ENCODE peak calls at places on chromosomes 5 and 9, in eight cellular contexts. V is OCI-LY7, U is hepatocyte, W is mesenchymal stem cell, L is mammary epithelial cell, H is neural progenitor cell, R is IMR-90, T is Karpas-422. B is an unnamed sample.
A peak's percentile ranks its signal among the peaks of the same experiment; 100 is the strongest.

GRCh38 chr9:127524373-127524772 is 73.1 kb downstream of the LRSAM1 start:
- DNase-seq in L (no peak), R (peak; percentile 56), W (peak; percentile 73), H (peak; percentile 64), V (no peak), T (no peak), U (no peak), B (no peak)

GRCh38 chr5:181187500-181188213 is 17.3 kb downstream of the TRIM7 start:
- DNase-seq in L (peak; percentile 83), V (peak; percentile 75), U (peak; percentile 89), R (peak; percentile 80), H (peak; percentile 84), W (peak; percentile 91), T (peak; percentile 81), B (peak; percentile 93)

GRCh38 chr9:137241490-137242328 is 622 bp downstream of the TUBB4B start:
- DNase-seq in L (peak; percentile 69), U (peak; percentile 79), V (peak; percentile 55), H (peak; percentile 67), T (peak; percentile 64), W (peak; percentile 17), R (peak; percentile 32), B (peak; percentile 58)

GRCh38 chr9:22528485-22528884 is 81.9 kb downstream of the DMRTA1 start:
- DNase-seq in L (no peak), U (peak; percentile 8), R (peak; percentile 24), W (peak; percentile 11), T (peak; percentile 50), V (peak; percentile 77), H (peak; percentile 46), B (peak; percentile 53)

GRCh38 chr9:124263158-124263557 is 5.4 kb downstream of the NEK6 start:
- DNase-seq in L (no peak), V (no peak), W (no peak), H (no peak), T (peak; percentile 64), U (no peak), R (no peak), B (no peak)

GRCh38 chr9:85569988-85570387 is 171.8 kb downstream of the AGTPBP1 start:
- DNase-seq in W (peak; percentile 68), T (no peak), L (peak; percentile 68), U (peak; percentile 4), R (peak; percentile 63), V (no peak), H (no peak), B (peak; percentile 10)

GRCh38 chr9:105413486-105414068 is 34.3 kb upstream of the FSD1L start:
- DNase-seq in H (peak; percentile 68), L (peak; percentile 35), R (peak; percentile 53), V (no peak), U (peak; percentile 45), W (peak; percentile 48), T (no peak), B (peak; percentile 37)

GRCh38 chr9:26054600-26055516 is 376.6 kb upstream of the TUSC1 start:
- DNase-seq in U (no peak), T (no peak), L (no peak), W (peak; percentile 30), R (no peak), V (no peak), H (no peak), B (peak; percentile 50)

GRCh38 chr5:143569213-143569663 is 165.8 kb upstream of the NR3C1 start:
- DNase-seq in T (no peak), W (no peak), L (no peak), U (no peak), V (no peak), R (peak; percentile 78), H (no peak), B (no peak)

GRCh38 chr9:120928015-120928719 is 1.6 kb upstream of the TRAF1 start:
- DNase-seq in V (peak; percentile 47), W (peak; percentile 65), U (peak; percentile 55), R (no peak), T (peak; percentile 76), H (peak; percentile 39), L (no peak), B (no peak)

GRCh38 chr5:84249918-84250635 is 134.6 kb downstream of the EDIL3 start:
- DNase-seq in W (peak; percentile 85), T (no peak), R (peak; percentile 79), V (no peak), U (peak; percentile 7), H (peak; percentile 73), L (no peak), B (peak; percentile 84)

GRCh38 chr9:128552744-128553221 is 396 bp downstream of the SPTAN1 start:
- DNase-seq in L (no peak), R (no peak), H (peak; percentile 86), V (peak; percentile 68), U (peak; percentile 79), T (peak; percentile 81), W (no peak), B (peak; percentile 14)

GRCh38 chr9:129278391-129279237 is 100.6 kb upstream of the IER5L start:
- DNase-seq in H (peak; percentile 25), V (peak; percentile 43), R (no peak), U (no peak), L (peak; percentile 90), T (no peak), W (no peak), B (peak; percentile 81)

GRCh38 chr9:20562051-20562450 is 60.2 kb downstream of the MLLT3 start:
- DNase-seq in W (peak; percentile 10), U (no peak), H (no peak), T (no peak), V (no peak), R (peak; percentile 26), L (no peak), B (no peak)

GRCh38 chr9:3040761-3041160 is 196.9 kb upstream of the PUM3 start:
- DNase-seq in T (no peak), R (no peak), L (no peak), H (no peak), W (no peak), U (no peak), V (no peak), B (no peak)

GRCh38 chr9:89872426-89872912 is 267.7 kb downstream of the GADD45G start:
- DNase-seq in W (no peak), L (no peak), R (no peak), U (no peak), H (no peak), T (no peak), V (no peak), B (no peak)

GRCh38 chr9:133163559-133164208 is at the start of gene GBGT1:
- DNase-seq in R (no peak), U (peak; percentile 63), L (no peak), T (peak; percentile 78), V (peak; percentile 48), H (peak; percentile 82), W (peak; percentile 72), B (no peak)

GRCh38 chr9:133161542-133161950 is 2.2 kb downstream of the GBGT1 start:
- DNase-seq in V (no peak), H (no peak), R (no peak), T (no peak), W (no peak), L (no peak), U (no peak), B (no peak)

GRCh38 chr9:133162802-133163558 is 734 bp downstream of the GBGT1 start:
- DNase-seq in W (no peak), H (peak; percentile 28), V (no peak), R (no peak), U (no peak), L (no peak), T (no peak), B (no peak)

GRCh38 chr9:133166392-133166791 is 2.7 kb upstream of the GBGT1 start:
- DNase-seq in L (no peak), W (no peak), R (no peak), T (no peak), U (no peak), H (no peak), V (no peak), B (no peak)

DNA sequence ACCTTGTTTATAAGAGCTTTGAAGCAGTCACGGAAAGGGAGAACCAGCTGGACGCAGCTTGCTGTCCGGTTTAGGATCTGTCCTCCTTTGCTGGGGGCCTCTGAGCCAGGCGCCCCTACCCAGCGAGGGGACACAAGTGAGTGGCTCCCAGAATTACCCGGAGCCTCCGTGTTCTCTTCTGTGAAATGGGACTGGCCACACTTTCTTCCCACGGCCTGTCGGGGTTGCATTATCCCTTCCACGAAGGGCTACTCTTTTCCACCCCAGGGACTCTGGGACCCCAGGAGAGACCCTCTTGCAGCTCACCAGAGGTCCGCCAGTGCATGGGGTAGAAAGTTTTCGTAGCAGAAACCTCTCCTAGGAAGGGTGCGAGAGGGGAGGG is 486 bp upstream of the GBGT1 start:
- DNase-seq in W (no peak), H (no peak), T (no peak), V (no peak), L (no peak), U (peak; percentile 7), R (no peak), B (no peak)
- H2AFZ ChIP-seq in W (no peak overlapping the region), H (peak overlapping the region; percentile 89), T (peak overlapping the region; percentile 61), V (peak overlapping the region; percentile 36), L (peak overlapping the region; percentile 87), U (peak overlapping the region; percentile 99), R (peak overlapping the region; percentile 88), B (no peak overlapping the region)

DNA sequence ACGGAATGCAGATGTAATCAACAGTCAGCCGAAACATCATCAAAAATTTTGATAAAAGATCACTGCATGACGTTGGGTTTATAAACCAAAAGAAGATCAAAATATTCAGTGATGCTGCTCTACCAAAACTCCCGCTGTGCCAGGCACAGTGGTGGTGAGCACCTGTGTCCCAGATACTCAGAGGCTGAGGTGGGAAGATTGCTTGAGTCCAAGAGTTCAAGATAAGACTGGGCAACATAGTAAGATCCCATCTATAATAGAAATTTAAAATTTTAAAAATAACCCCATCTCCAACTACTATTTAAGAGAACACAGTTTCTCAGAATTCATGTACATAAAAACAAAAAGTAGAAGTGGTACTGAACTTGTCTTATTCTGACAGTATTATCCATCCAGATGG is 3.8 kb downstream of the LMAN2 start:
- DNase-seq in U (no peak), T (no peak), H (no peak), R (no peak), W (no peak), V (no peak), L (no peak), B (no peak)
- H2AFZ ChIP-seq in U (no peak overlapping the region), T (no peak overlapping the region), H (no peak overlapping the region), R (no peak overlapping the region), W (no peak overlapping the region), V (no peak overlapping the region), L (no peak overlapping the region), B (no peak overlapping the region)

DNA sequence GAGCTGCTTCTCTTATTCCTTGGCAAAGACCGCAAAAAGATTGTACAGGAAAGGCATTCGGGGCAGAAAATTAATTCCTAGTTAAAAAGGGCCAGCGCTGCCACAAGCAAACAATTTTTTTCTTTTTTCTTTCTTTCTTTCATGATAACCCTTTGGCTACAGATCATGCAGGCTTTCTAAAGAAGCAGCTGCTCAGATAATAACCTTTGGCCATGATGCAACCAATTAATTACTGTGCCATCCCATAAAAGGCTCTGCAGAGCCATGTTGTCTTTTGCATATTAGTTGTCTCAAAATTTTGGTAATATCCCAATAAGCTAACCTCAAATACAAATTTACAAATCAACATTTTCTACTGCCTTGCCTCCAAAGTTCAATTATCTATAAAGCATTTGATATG is 758.4 kb upstream of the SEMA6A start:
- DNase-seq in V (no peak), U (no peak), R (no peak), T (no peak), W (no peak), H (no peak), L (no peak), B (no peak)
- H2AFZ ChIP-seq in V (no peak overlapping the region), U (no peak overlapping the region), R (no peak overlapping the region), T (no peak overlapping the region), W (no peak overlapping the region), H (no peak overlapping the region), L (no peak overlapping the region), B (no peak overlapping the region)

GRCh38 chr5:176630681-176631222 is 277 bp downstream of the EIF4E1B start:
- DNase-seq in V (peak; percentile 19), H (no peak), L (no peak), W (no peak), T (no peak), R (no peak), U (no peak), B (no peak)
- H2AFZ ChIP-seq in V (peak overlapping the region; percentile 97), H (no peak overlapping the region), L (peak overlapping the region; percentile 61), W (no peak overlapping the region), T (no peak overlapping the region), R (peak overlapping the region; percentile 82), U (peak overlapping the region; percentile 66), B (peak overlapping the region; percentile 69)

GRCh38 chr5:172452398-172453205 is 1.7 kb downstream of the SH3PXD2B start:
- DNase-seq in U (peak; percentile 61), H (peak; percentile 52), T (no peak), V (no peak), W (peak; percentile 84), L (peak; percentile 56), R (peak; percentile 72), B (peak; percentile 22)
- H2AFZ ChIP-seq in U (peak overlapping the region; percentile 43), H (no peak overlapping the region), T (no peak overlapping the region), V (no peak overlapping the region), W (no peak overlapping the region), L (peak overlapping the region; percentile 90), R (peak overlapping the region; percentile 81), B (no peak overlapping the region)